ENCODE peak calls at places on chromosomes 5 and 9, in ten cellular contexts. S is aorta; W is A549; A is right atrium auricular region; B is heart right ventricle; D is fibroblast of lung; U is right lobe of liver; J is IMR-90; Z is sigmoid colon; N is CD4-positive, alpha-beta T cell. O is an unnamed sample. For H3K9me3, the result is how much of the 10 kb centered on the place peaks cover.

GRCh38 chr9:86115886-86116285 is 16.5 kb upstream of the GOLM1 start:
- DNase-seq in N (no peak), U (no peak), W (no peak), S (no peak), D (no peak), B (no peak), Z (no peak), J (no peak), A (no peak), O (no peak)

GRCh38 chr5:77065256-77065655 is 21.8 kb downstream of the ZBED3 start:
- DNase-seq in B (no peak), Z (no peak), U (no peak), W (no peak), S (no peak), D (no peak), N (no peak), J (no peak), A (no peak), O (no peak)

GRCh38 chr5:77957931-77958476 is 181.9 kb upstream of the TBCA start:
- DNase-seq in W (no peak), A (no peak), N (no peak), B (no peak), S (no peak), J (no peak), D (no peak), U (no peak), Z (no peak), O (no peak)

GRCh38 chr9:131715906-131716305 is 24.0 kb downstream of the RAPGEF1 start:
- DNase-seq in Z (no peak), B (peak), J (no peak), D (no peak), W (no peak), A (no peak), S (no peak), U (peak), N (no peak), O (no peak)

GRCh38 chr9:31119882-31120481 is 1264.5 kb upstream of the ACO1 start:
- DNase-seq in D (peak), Z (no peak), A (no peak), W (peak), U (peak), B (peak), S (no peak), N (peak), J (no peak), O (no peak)

GRCh38 chr5:68041293-68041692 is 174.3 kb upstream of the PIK3R1 start:
- DNase-seq in J (no peak), B (peak), U (peak), W (no peak), Z (no peak), D (no peak), A (no peak), S (peak), N (no peak), O (no peak)

GRCh38 chr9:6897831-6898230 is 140.1 kb downstream of the KDM4C start:
- DNase-seq in U (no peak), A (no peak), W (no peak), S (no peak), N (no peak), J (no peak), D (no peak), B (no peak), Z (no peak), O (peak)

GRCh38 chr9:132082188-132082587 is 2.5 kb upstream of the MED27 start:
- DNase-seq in B (no peak), U (no peak), S (no peak), Z (no peak), W (peak), A (no peak), N (no peak), J (no peak), D (no peak), O (no peak)

GRCh38 chr5:116032094-116032517 is at the start of gene ARL14EPL:
- DNase-seq in B (no peak), D (peak), S (peak), W (peak), N (no peak), U (peak), A (peak), Z (no peak), J (peak), O (no peak)

GRCh38 chr5:146047396-146047795 is 58.0 kb downstream of the PLAC8L1 start:
- DNase-seq in U (no peak), A (no peak), B (no peak), S (no peak), Z (no peak), N (no peak), D (peak), J (no peak), W (no peak), O (no peak)

GRCh38 chr5:95446009-95446408 is 54.8 kb downstream of the FAM81B start:
- DNase-seq in U (no peak), N (no peak), S (no peak), J (peak), W (no peak), Z (no peak), D (peak), B (no peak), A (no peak), O (no peak)

GRCh38 chr5:151703227-151703626 is 16.5 kb upstream of the SPARC start:
- DNase-seq in N (no peak), Z (no peak), S (no peak), W (no peak), D (no peak), J (no peak), B (no peak), A (no peak), U (no peak), O (no peak)

GRCh38 chr5:38379360-38379827 is 121.0 kb downstream of the EGFLAM start:
- DNase-seq in B (no peak), Z (no peak), S (no peak), N (no peak), W (no peak), D (peak), A (no peak), J (no peak), U (no peak), O (no peak)

GRCh38 chr9:78958887-78959286 is 612.9 kb upstream of the TLE4 start:
- DNase-seq in Z (no peak), W (peak), U (no peak), S (no peak), A (no peak), B (no peak), N (no peak), J (no peak), D (no peak), O (no peak)

GRCh38 chr5:38994329-38994927 is 79.8 kb downstream of the RICTOR start:
- DNase-seq in S (no peak), A (no peak), N (no peak), Z (no peak), W (peak), J (peak), B (peak), D (peak), U (no peak), O (peak)

GRCh38 chr5:111556504-111556903 is 44.2 kb upstream of the STARD4 start:
- DNase-seq in A (no peak), N (no peak), S (no peak), Z (no peak), D (no peak), W (no peak), B (no peak), J (no peak), U (no peak), O (no peak)

GRCh38 chr9:127318651-127319167 is 54.1 kb downstream of the GARNL3 start:
- DNase-seq in A (no peak), W (no peak), S (no peak), Z (no peak), B (peak), N (no peak), J (peak), U (no peak), D (peak), O (no peak)

GRCh38 chr9:137948642-137949041 is 71.1 kb downstream of the CACNA1B start:
- DNase-seq in B (no peak), W (no peak), U (no peak), A (no peak), N (no peak), J (no peak), D (no peak), Z (no peak), S (no peak), O (no peak)

GRCh38 chr9:137943655-137944054 is 66.1 kb downstream of the CACNA1B start:
- DNase-seq in D (no peak), N (no peak), S (no peak), B (no peak), W (no peak), J (no peak), Z (no peak), A (no peak), U (no peak), O (no peak)

GRCh38 chr9:137945581-137945980 is 68.0 kb downstream of the CACNA1B start:
- DNase-seq in S (no peak), D (no peak), Z (no peak), N (no peak), A (no peak), U (no peak), J (no peak), W (peak), B (no peak), O (no peak)

GRCh38 chr9:137949260-137949659 is 71.7 kb downstream of the CACNA1B start:
- DNase-seq in B (no peak), S (no peak), Z (no peak), J (no peak), A (no peak), N (no peak), W (no peak), U (no peak), D (no peak), O (no peak)

DNA sequence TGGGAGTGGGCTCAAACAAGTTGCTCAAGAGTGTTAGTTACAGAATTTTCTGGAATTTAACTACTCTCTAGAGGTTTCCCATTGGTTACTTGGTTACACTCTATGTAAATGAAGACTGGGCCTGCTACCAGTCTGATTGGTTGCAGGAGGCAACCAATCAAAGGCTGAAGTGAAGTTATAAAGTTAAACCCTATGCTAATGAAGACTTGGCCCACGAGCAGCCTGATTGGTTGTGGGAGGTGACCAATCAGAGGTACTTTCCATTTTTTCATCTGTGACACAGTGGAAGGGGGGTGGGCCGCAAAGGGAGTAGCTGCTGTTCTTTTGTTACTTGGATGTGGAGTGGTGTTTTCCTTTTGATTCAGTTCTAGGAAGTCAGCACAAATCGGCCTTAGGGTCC is 69.4 kb downstream of the CACNA1B start:
- DNase-seq in U (no peak), N (no peak), B (no peak), D (no peak), Z (no peak), J (no peak), A (no peak), S (no peak), W (no peak), O (no peak)
- H3K9me3 ChIP-seq in U (under half), N (under half), B (under half), D (under half), Z (under half), J (half or more), A (under half), S (under half), W (under half), O (under half)

DNA sequence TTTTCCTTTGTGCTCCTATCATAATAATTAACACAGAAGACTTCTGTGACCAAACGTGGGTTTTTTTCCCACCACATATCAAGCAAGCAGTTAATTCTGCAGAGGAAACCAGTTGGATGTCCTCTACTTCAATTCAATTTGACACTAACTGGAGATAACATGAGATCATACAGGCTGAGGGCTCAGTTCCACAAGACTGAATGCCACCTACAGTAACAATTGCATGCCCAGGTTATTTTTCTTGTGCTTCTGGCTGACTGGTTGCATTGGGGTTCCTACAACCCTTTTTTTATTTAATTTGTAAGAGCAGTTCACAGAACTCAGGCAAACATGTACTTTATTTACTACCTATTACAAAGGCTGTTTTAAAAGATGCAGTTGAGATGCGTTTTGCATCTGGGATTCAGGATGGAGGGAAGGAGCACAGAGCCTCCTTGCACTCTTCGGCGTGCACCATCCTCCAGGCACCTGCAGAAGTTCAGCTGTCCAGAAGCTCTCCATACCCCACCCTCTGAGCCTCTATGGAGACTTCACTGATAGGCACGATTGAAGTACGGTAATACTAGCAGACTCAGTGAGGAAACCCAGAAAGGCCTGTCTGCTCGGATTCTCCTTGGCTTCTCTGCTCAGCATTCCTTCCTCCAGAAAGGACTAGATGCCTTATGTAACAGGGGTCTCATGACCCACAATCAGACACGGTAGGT is 425.2 kb upstream of the CDH9 start:
- DNase-seq in B (no peak), D (no peak), A (no peak), S (no peak), N (no peak), W (no peak), U (no peak), J (no peak), Z (no peak), O (no peak)
- H3K9me3 ChIP-seq in B (under half), D (under half), A (under half), S (under half), N (under half), W (under half), U (under half), J (under half), Z (under half), O (under half)

DNA sequence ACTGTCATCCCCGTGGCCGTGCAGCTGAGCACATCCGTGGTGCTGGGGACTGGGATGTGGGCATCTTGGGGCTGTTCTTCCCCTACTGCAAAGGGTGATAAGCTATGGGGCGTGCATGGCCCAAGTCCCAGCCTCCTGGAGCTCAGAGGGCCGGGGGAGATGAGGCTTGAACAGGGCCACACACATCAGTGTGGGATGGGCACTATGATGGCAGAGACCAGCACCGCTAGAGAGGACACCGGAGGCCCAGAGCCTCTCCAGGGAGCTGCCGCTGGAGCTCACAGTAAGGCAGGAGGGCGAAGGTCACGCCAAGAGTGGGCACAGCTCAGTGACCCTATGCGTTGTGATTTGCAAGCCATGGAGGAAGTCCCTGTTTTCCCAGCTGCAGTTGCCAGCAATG is 63.5 kb downstream of the OLFM1 start:
- DNase-seq in U (no peak), N (no peak), J (no peak), Z (no peak), B (no peak), W (no peak), D (no peak), S (no peak), A (no peak), O (no peak)
- H3K9me3 ChIP-seq in U (under half), N (under half), J (under half), Z (under half), B (under half), W (under half), D (under half), S (under half), A (under half), O (under half)

DNA sequence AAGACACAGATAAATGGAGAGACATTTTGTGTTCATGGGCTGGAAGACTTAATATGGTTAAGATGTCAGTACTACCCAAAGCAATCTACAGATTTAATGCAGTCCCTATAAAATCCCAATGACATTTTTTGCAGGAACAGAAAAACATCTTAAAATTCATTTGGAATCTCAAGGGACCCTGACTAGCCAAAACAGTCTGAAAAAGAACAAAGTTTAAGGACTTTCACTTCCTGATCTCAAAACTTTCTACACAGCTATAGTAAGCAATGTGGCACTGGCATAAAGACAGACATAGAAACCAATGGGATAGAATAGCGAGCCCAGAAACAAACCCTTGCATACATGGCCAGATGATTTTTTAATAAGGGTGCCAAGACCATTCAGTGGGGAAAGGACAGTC is 9.7 kb upstream of the CAMSAP1 start:
- DNase-seq in Z (no peak), N (no peak), U (no peak), D (no peak), A (no peak), S (no peak), J (no peak), W (no peak), B (no peak), O (no peak)
- H3K9me3 ChIP-seq in Z (under half), N (half or more), U (under half), D (under half), A (under half), S (under half), J (under half), W (half or more), B (half or more), O (under half)

GRCh38 chr9:2749485-2749884 is 32.2 kb downstream of the KCNV2 start:
- DNase-seq in S (no peak), D (peak), U (no peak), N (no peak), W (no peak), J (peak), Z (no peak), B (no peak), A (no peak), O (no peak)
- H3K9me3 ChIP-seq in S (under half), D (under half), U (under half), N (under half), W (under half), J (under half), Z (under half), B (under half), A (under half), O (under half)

DNA sequence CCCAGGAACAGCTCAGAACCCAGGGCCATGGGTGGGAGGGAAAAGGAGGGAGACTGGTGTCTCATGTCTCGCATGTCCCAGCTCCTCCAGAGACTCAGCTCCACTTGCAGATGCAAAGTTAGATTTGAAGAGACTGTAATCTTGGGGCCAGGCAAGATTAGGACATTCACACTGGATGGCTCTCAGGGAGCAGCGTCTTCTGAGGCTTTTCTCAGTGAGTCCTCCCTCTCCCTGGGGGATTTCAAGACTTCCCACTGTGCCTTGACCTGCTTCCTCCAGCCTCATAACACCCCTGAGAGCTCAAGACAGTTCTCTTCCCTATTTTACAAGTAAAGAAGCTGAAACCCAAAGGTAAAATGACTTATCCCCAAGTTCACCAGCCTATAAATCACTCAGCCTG is 10.5 kb upstream of the TCOF1 start:
- DNase-seq in W (no peak), A (no peak), D (no peak), U (no peak), B (no peak), S (no peak), Z (no peak), J (no peak), N (no peak), O (no peak)
- H3K9me3 ChIP-seq in W (under half), A (under half), D (under half), U (under half), B (under half), S (under half), Z (under half), J (under half), N (under half), O (under half)

GRCh38 chr5:178993236-178993765 is 1.8 kb downstream of the GRM6 start:
- DNase-seq in B (no peak), Z (no peak), W (no peak), D (no peak), A (no peak), S (no peak), J (no peak), N (no peak), U (no peak), O (no peak)

GRCh38 chr5:178991190-178992145 is 3.7 kb downstream of the GRM6 start:
- DNase-seq in S (no peak), D (no peak), N (no peak), J (no peak), U (no peak), A (no peak), B (no peak), W (no peak), Z (no peak), O (no peak)

GRCh38 chr5:178993955-178994579 is 1.1 kb downstream of the GRM6 start:
- DNase-seq in N (no peak), A (no peak), Z (no peak), W (no peak), S (no peak), B (no peak), J (no peak), D (no peak), U (no peak), O (no peak)

GRCh38 chr5:178990491-178990890 is 4.6 kb downstream of the GRM6 start:
- DNase-seq in U (no peak), A (no peak), J (no peak), W (no peak), N (no peak), B (no peak), D (no peak), Z (no peak), S (no peak), O (no peak)

DNA sequence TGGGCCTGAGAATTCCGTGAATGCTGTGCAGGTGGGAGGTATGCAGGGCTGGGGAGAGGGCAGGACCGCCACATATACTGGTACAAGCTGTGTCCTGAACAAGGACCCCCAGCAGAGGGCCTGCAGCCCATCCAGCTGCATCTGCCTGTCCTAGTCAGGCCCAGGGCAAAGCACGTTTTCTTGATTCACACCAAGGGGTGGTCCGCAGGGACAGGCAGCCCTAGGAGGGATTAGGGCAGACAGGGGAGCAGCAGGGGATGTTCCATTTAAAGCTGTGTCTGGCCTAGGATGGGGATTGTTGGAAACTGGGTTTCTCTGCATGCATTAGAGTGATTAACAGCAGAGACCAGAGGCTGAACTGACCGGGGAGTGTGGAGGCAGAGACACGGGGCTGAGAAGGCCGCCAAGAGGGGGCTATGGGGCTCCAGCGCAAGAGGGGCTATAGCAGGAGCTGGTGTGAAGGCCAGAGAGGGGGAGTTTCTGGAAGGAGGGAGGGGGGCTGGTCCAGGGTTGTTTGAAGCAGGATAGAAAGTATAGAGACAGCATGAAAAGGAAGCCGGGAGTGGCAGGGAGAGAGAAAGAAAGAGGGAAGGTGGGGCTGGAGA is 2.7 kb downstream of the GRM6 start:
- DNase-seq in D (no peak), A (no peak), S (no peak), N (no peak), W (no peak), U (no peak), Z (no peak), J (no peak), B (no peak), O (no peak)
- H3K9me3 ChIP-seq in D (under half), A (under half), S (under half), N (under half), W (under half), U (under half), Z (under half), J (half or more), B (under half), O (under half)